ENCODE peak calls at places on chromosome 9, in ten cellular contexts. One of them, this sample, is unnamed.

GRCh38 chr9:37398464-37399025 is 24.0 kb upstream of the GRHPR start:
- DNase-seq in cardiac muscle cell: no peak
- DNase-seq in activated CD4-positive, alpha-beta memory T cell treated with anti-CD3 and anti-CD28 coated beads, Interleukin-2, amount 10 ng/mL, durations not matched to agents 7 days and 5 days: no peak
- DNase-seq in activated T-helper 9 cell treated with anti-CD3 and anti-CD28 coated beads, Interleukin-2, amount 50 U/mL, for 16 hours: no peak
- DNase-seq in activated T-cell treated with anti-CD3 and anti-CD28 coated beads, Interleukin-2, amount 50 U/mL, for 72 hours: no peak
- DNase-seq in dermis blood vessel endothelial cell: no peak
- DNase-seq in heart left ventricle: no peak
- DNase-seq in left colon: no peak
- DNase-seq in endothelial cell: no peak
- DNase-seq in naive thymus-derived CD4-positive, alpha-beta T cell: no peak
- DNase-seq in this sample: no peak

GRCh38 chr9:97527626-97528528 is 26.4 kb downstream of the TMOD1 start:
- DNase-seq in dermis blood vessel endothelial cell: no peak
- DNase-seq in activated T-helper 9 cell treated with anti-CD3 and anti-CD28 coated beads, Interleukin-2, amount 50 U/mL, for 16 hours: no peak
- DNase-seq in heart left ventricle: no peak
- DNase-seq in activated T-cell treated with anti-CD3 and anti-CD28 coated beads, Interleukin-2, amount 50 U/mL, for 72 hours: no peak
- DNase-seq in naive thymus-derived CD4-positive, alpha-beta T cell: no peak
- DNase-seq in endothelial cell: no peak
- DNase-seq in left colon: no peak
- DNase-seq in activated CD4-positive, alpha-beta memory T cell treated with anti-CD3 and anti-CD28 coated beads, Interleukin-2, amount 10 ng/mL, durations not matched to agents 7 days and 5 days: no peak
- DNase-seq in cardiac muscle cell: no peak
- DNase-seq in this sample: no peak

GRCh38 chr9:134473353-134474057 is 147.2 kb downstream of the RXRA start:
- DNase-seq in activated CD4-positive, alpha-beta memory T cell treated with anti-CD3 and anti-CD28 coated beads, Interleukin-2, amount 10 ng/mL, durations not matched to agents 7 days and 5 days: no peak
- DNase-seq in cardiac muscle cell: no peak
- DNase-seq in heart left ventricle: no peak
- DNase-seq in activated T-cell treated with anti-CD3 and anti-CD28 coated beads, Interleukin-2, amount 50 U/mL, for 72 hours: no peak
- DNase-seq in dermis blood vessel endothelial cell: no peak
- DNase-seq in left colon: no peak
- DNase-seq in activated T-helper 9 cell treated with anti-CD3 and anti-CD28 coated beads, Interleukin-2, amount 50 U/mL, for 16 hours: no peak
- DNase-seq in endothelial cell: no peak
- DNase-seq in naive thymus-derived CD4-positive, alpha-beta T cell: no peak
- DNase-seq in this sample: peak; percentile 48

GRCh38 chr9:72294952-72295351 is 70.1 kb downstream of the ZFAND5 start:
- DNase-seq in heart left ventricle: no peak
- DNase-seq in activated T-helper 9 cell treated with anti-CD3 and anti-CD28 coated beads, Interleukin-2, amount 50 U/mL, for 16 hours: no peak
- DNase-seq in dermis blood vessel endothelial cell: no peak
- DNase-seq in left colon: peak; percentile 35
- DNase-seq in activated CD4-positive, alpha-beta memory T cell treated with anti-CD3 and anti-CD28 coated beads, Interleukin-2, amount 10 ng/mL, durations not matched to agents 7 days and 5 days: no peak
- DNase-seq in endothelial cell: no peak
- DNase-seq in activated T-cell treated with anti-CD3 and anti-CD28 coated beads, Interleukin-2, amount 50 U/mL, for 72 hours: no peak
- DNase-seq in naive thymus-derived CD4-positive, alpha-beta T cell: no peak
- DNase-seq in cardiac muscle cell: peak; percentile 65
- DNase-seq in this sample: peak; percentile 47

GRCh38 chr9:99000480-99001395 is 57.0 kb downstream of the COL15A1 start:
- DNase-seq in naive thymus-derived CD4-positive, alpha-beta T cell: peak; percentile 64
- DNase-seq in cardiac muscle cell: peak; percentile 88
- DNase-seq in heart left ventricle: no peak
- DNase-seq in activated T-cell treated with anti-CD3 and anti-CD28 coated beads, Interleukin-2, amount 50 U/mL, for 72 hours: peak; percentile 55
- DNase-seq in activated CD4-positive, alpha-beta memory T cell treated with anti-CD3 and anti-CD28 coated beads, Interleukin-2, amount 10 ng/mL, durations not matched to agents 7 days and 5 days: peak; percentile 70
- DNase-seq in activated T-helper 9 cell treated with anti-CD3 and anti-CD28 coated beads, Interleukin-2, amount 50 U/mL, for 16 hours: peak; percentile 26
- DNase-seq in dermis blood vessel endothelial cell: peak; percentile 82
- DNase-seq in endothelial cell: peak; percentile 56
- DNase-seq in left colon: peak; percentile 70
- DNase-seq in this sample: peak; percentile 72

GRCh38 chr9:104553261-104553660 is 15.7 kb upstream of the OR13C8 start:
- DNase-seq in heart left ventricle: no peak
- DNase-seq in activated T-cell treated with anti-CD3 and anti-CD28 coated beads, Interleukin-2, amount 50 U/mL, for 72 hours: no peak
- DNase-seq in endothelial cell: no peak
- DNase-seq in naive thymus-derived CD4-positive, alpha-beta T cell: no peak
- DNase-seq in activated CD4-positive, alpha-beta memory T cell treated with anti-CD3 and anti-CD28 coated beads, Interleukin-2, amount 10 ng/mL, durations not matched to agents 7 days and 5 days: no peak
- DNase-seq in activated T-helper 9 cell treated with anti-CD3 and anti-CD28 coated beads, Interleukin-2, amount 50 U/mL, for 16 hours: no peak
- DNase-seq in left colon: no peak
- DNase-seq in dermis blood vessel endothelial cell: no peak
- DNase-seq in cardiac muscle cell: no peak
- DNase-seq in this sample: no peak

GRCh38 chr9:16100596-16101091 is 547.8 kb downstream of the CCDC171 start:
- DNase-seq in activated T-cell treated with anti-CD3 and anti-CD28 coated beads, Interleukin-2, amount 50 U/mL, for 72 hours: no peak
- DNase-seq in cardiac muscle cell: peak; percentile 95
- DNase-seq in activated T-helper 9 cell treated with anti-CD3 and anti-CD28 coated beads, Interleukin-2, amount 50 U/mL, for 16 hours: no peak
- DNase-seq in heart left ventricle: peak; percentile 70
- DNase-seq in naive thymus-derived CD4-positive, alpha-beta T cell: no peak
- DNase-seq in left colon: peak; percentile 11
- DNase-seq in activated CD4-positive, alpha-beta memory T cell treated with anti-CD3 and anti-CD28 coated beads, Interleukin-2, amount 10 ng/mL, durations not matched to agents 7 days and 5 days: no peak
- DNase-seq in endothelial cell: no peak
- DNase-seq in dermis blood vessel endothelial cell: no peak
- DNase-seq in this sample: peak; percentile 32

GRCh38 chr9:89508951-89509607 is 11.2 kb upstream of the SEMA4D start:
- DNase-seq in dermis blood vessel endothelial cell: no peak
- DNase-seq in cardiac muscle cell: no peak
- DNase-seq in left colon: no peak
- DNase-seq in naive thymus-derived CD4-positive, alpha-beta T cell: no peak
- DNase-seq in activated T-cell treated with anti-CD3 and anti-CD28 coated beads, Interleukin-2, amount 50 U/mL, for 72 hours: no peak
- DNase-seq in activated T-helper 9 cell treated with anti-CD3 and anti-CD28 coated beads, Interleukin-2, amount 50 U/mL, for 16 hours: no peak
- DNase-seq in heart left ventricle: no peak
- DNase-seq in endothelial cell: no peak
- DNase-seq in activated CD4-positive, alpha-beta memory T cell treated with anti-CD3 and anti-CD28 coated beads, Interleukin-2, amount 10 ng/mL, durations not matched to agents 7 days and 5 days: no peak
- DNase-seq in this sample: no peak

GRCh38 chr9:136826703-136827582 is 15.3 kb upstream of the AJM1 start:
- DNase-seq in heart left ventricle: peak; percentile 14
- DNase-seq in endothelial cell: no peak
- DNase-seq in activated CD4-positive, alpha-beta memory T cell treated with anti-CD3 and anti-CD28 coated beads, Interleukin-2, amount 10 ng/mL, durations not matched to agents 7 days and 5 days: no peak
- DNase-seq in left colon: no peak
- DNase-seq in activated T-helper 9 cell treated with anti-CD3 and anti-CD28 coated beads, Interleukin-2, amount 50 U/mL, for 16 hours: no peak
- DNase-seq in activated T-cell treated with anti-CD3 and anti-CD28 coated beads, Interleukin-2, amount 50 U/mL, for 72 hours: no peak
- DNase-seq in dermis blood vessel endothelial cell: no peak
- DNase-seq in cardiac muscle cell: no peak
- DNase-seq in naive thymus-derived CD4-positive, alpha-beta T cell: no peak
- DNase-seq in this sample: no peak

GRCh38 chr9:12774861-12775367 is at the start of gene LURAP1L:
- DNase-seq in naive thymus-derived CD4-positive, alpha-beta T cell: no peak
- DNase-seq in activated CD4-positive, alpha-beta memory T cell treated with anti-CD3 and anti-CD28 coated beads, Interleukin-2, amount 10 ng/mL, durations not matched to agents 7 days and 5 days: no peak
- DNase-seq in left colon: peak; percentile 35
- DNase-seq in activated T-cell treated with anti-CD3 and anti-CD28 coated beads, Interleukin-2, amount 50 U/mL, for 72 hours: no peak
- DNase-seq in activated T-helper 9 cell treated with anti-CD3 and anti-CD28 coated beads, Interleukin-2, amount 50 U/mL, for 16 hours: no peak
- DNase-seq in dermis blood vessel endothelial cell: peak; percentile 81
- DNase-seq in heart left ventricle: peak; percentile 53
- DNase-seq in cardiac muscle cell: peak; percentile 80
- DNase-seq in endothelial cell: peak; percentile 10
- DNase-seq in this sample: peak; percentile 68

GRCh38 chr9:16368425-16369087 is 501.9 kb downstream of the BNC2 start:
- DNase-seq in cardiac muscle cell: no peak
- DNase-seq in activated T-cell treated with anti-CD3 and anti-CD28 coated beads, Interleukin-2, amount 50 U/mL, for 72 hours: no peak
- DNase-seq in naive thymus-derived CD4-positive, alpha-beta T cell: no peak
- DNase-seq in left colon: no peak
- DNase-seq in activated CD4-positive, alpha-beta memory T cell treated with anti-CD3 and anti-CD28 coated beads, Interleukin-2, amount 10 ng/mL, durations not matched to agents 7 days and 5 days: no peak
- DNase-seq in heart left ventricle: no peak
- DNase-seq in endothelial cell: no peak
- DNase-seq in dermis blood vessel endothelial cell: peak; percentile 53
- DNase-seq in activated T-helper 9 cell treated with anti-CD3 and anti-CD28 coated beads, Interleukin-2, amount 50 U/mL, for 16 hours: no peak
- DNase-seq in this sample: no peak

GRCh38 chr9:115158666-115159481 is 40.9 kb upstream of the TNC start:
- DNase-seq in cardiac muscle cell: peak; percentile 37
- DNase-seq in heart left ventricle: no peak
- DNase-seq in endothelial cell: no peak
- DNase-seq in dermis blood vessel endothelial cell: no peak
- DNase-seq in activated T-helper 9 cell treated with anti-CD3 and anti-CD28 coated beads, Interleukin-2, amount 50 U/mL, for 16 hours: no peak
- DNase-seq in activated CD4-positive, alpha-beta memory T cell treated with anti-CD3 and anti-CD28 coated beads, Interleukin-2, amount 10 ng/mL, durations not matched to agents 7 days and 5 days: no peak
- DNase-seq in left colon: no peak
- DNase-seq in naive thymus-derived CD4-positive, alpha-beta T cell: no peak
- DNase-seq in activated T-cell treated with anti-CD3 and anti-CD28 coated beads, Interleukin-2, amount 50 U/mL, for 72 hours: no peak
- DNase-seq in this sample: no peak

GRCh38 chr9:107394264-107394663 is 95.3 kb downstream of the KLF4 start:
- DNase-seq in endothelial cell: no peak
- DNase-seq in naive thymus-derived CD4-positive, alpha-beta T cell: no peak
- DNase-seq in dermis blood vessel endothelial cell: no peak
- DNase-seq in activated T-cell treated with anti-CD3 and anti-CD28 coated beads, Interleukin-2, amount 50 U/mL, for 72 hours: no peak
- DNase-seq in cardiac muscle cell: peak; percentile 42
- DNase-seq in activated CD4-positive, alpha-beta memory T cell treated with anti-CD3 and anti-CD28 coated beads, Interleukin-2, amount 10 ng/mL, durations not matched to agents 7 days and 5 days: no peak
- DNase-seq in left colon: no peak
- DNase-seq in activated T-helper 9 cell treated with anti-CD3 and anti-CD28 coated beads, Interleukin-2, amount 50 U/mL, for 16 hours: no peak
- DNase-seq in heart left ventricle: no peak
- DNase-seq in this sample: no peak

GRCh38 chr9:89639367-89639795 is 34.6 kb downstream of the GADD45G start:
- DNase-seq in endothelial cell: no peak
- DNase-seq in heart left ventricle: peak; percentile 76
- DNase-seq in dermis blood vessel endothelial cell: peak; percentile 20
- DNase-seq in naive thymus-derived CD4-positive, alpha-beta T cell: no peak
- DNase-seq in cardiac muscle cell: peak; percentile 50
- DNase-seq in activated CD4-positive, alpha-beta memory T cell treated with anti-CD3 and anti-CD28 coated beads, Interleukin-2, amount 10 ng/mL, durations not matched to agents 7 days and 5 days: no peak
- DNase-seq in activated T-helper 9 cell treated with anti-CD3 and anti-CD28 coated beads, Interleukin-2, amount 50 U/mL, for 16 hours: no peak
- DNase-seq in left colon: no peak
- DNase-seq in activated T-cell treated with anti-CD3 and anti-CD28 coated beads, Interleukin-2, amount 50 U/mL, for 72 hours: no peak
- DNase-seq in this sample: no peak

GRCh38 chr9:98222885-98223640 is 30.6 kb upstream of the CORO2A start:
- DNase-seq in activated T-helper 9 cell treated with anti-CD3 and anti-CD28 coated beads, Interleukin-2, amount 50 U/mL, for 16 hours: no peak
- DNase-seq in heart left ventricle: no peak
- DNase-seq in cardiac muscle cell: peak; percentile 98
- DNase-seq in endothelial cell: no peak
- DNase-seq in activated CD4-positive, alpha-beta memory T cell treated with anti-CD3 and anti-CD28 coated beads, Interleukin-2, amount 10 ng/mL, durations not matched to agents 7 days and 5 days: no peak
- DNase-seq in activated T-cell treated with anti-CD3 and anti-CD28 coated beads, Interleukin-2, amount 50 U/mL, for 72 hours: no peak
- DNase-seq in dermis blood vessel endothelial cell: peak; percentile 67
- DNase-seq in left colon: no peak
- DNase-seq in naive thymus-derived CD4-positive, alpha-beta T cell: no peak
- DNase-seq in this sample: no peak

GRCh38 chr9:32431940-32432555 is 47.6 kb downstream of the ACO1 start:
- DNase-seq in endothelial cell: peak; percentile 57
- DNase-seq in left colon: peak; percentile 58
- DNase-seq in activated T-cell treated with anti-CD3 and anti-CD28 coated beads, Interleukin-2, amount 50 U/mL, for 72 hours: peak; percentile 31
- DNase-seq in naive thymus-derived CD4-positive, alpha-beta T cell: peak; percentile 18
- DNase-seq in heart left ventricle: peak; percentile 39
- DNase-seq in activated CD4-positive, alpha-beta memory T cell treated with anti-CD3 and anti-CD28 coated beads, Interleukin-2, amount 10 ng/mL, durations not matched to agents 7 days and 5 days: peak; percentile 22
- DNase-seq in activated T-helper 9 cell treated with anti-CD3 and anti-CD28 coated beads, Interleukin-2, amount 50 U/mL, for 16 hours: peak; percentile 6
- DNase-seq in dermis blood vessel endothelial cell: peak; percentile 78
- DNase-seq in cardiac muscle cell: peak; percentile 66
- DNase-seq in this sample: no peak

GRCh38 chr9:129989362-129989708 is 53.7 kb downstream of the FNBP1 start:
- DNase-seq in activated CD4-positive, alpha-beta memory T cell treated with anti-CD3 and anti-CD28 coated beads, Interleukin-2, amount 10 ng/mL, durations not matched to agents 7 days and 5 days: no peak
- DNase-seq in activated T-helper 9 cell treated with anti-CD3 and anti-CD28 coated beads, Interleukin-2, amount 50 U/mL, for 16 hours: no peak
- DNase-seq in dermis blood vessel endothelial cell: no peak
- DNase-seq in heart left ventricle: no peak
- DNase-seq in naive thymus-derived CD4-positive, alpha-beta T cell: no peak
- DNase-seq in endothelial cell: no peak
- DNase-seq in cardiac muscle cell: no peak
- DNase-seq in left colon: no peak
- DNase-seq in activated T-cell treated with anti-CD3 and anti-CD28 coated beads, Interleukin-2, amount 50 U/mL, for 72 hours: no peak
- DNase-seq in this sample: no peak

GRCh38 chr9:28135571-28135970 is 562.3 kb upstream of the C9orf72 start:
- DNase-seq in cardiac muscle cell: no peak
- DNase-seq in endothelial cell: no peak
- DNase-seq in naive thymus-derived CD4-positive, alpha-beta T cell: no peak
- DNase-seq in dermis blood vessel endothelial cell: no peak
- DNase-seq in activated T-helper 9 cell treated with anti-CD3 and anti-CD28 coated beads, Interleukin-2, amount 50 U/mL, for 16 hours: no peak
- DNase-seq in heart left ventricle: no peak
- DNase-seq in activated T-cell treated with anti-CD3 and anti-CD28 coated beads, Interleukin-2, amount 50 U/mL, for 72 hours: no peak
- DNase-seq in activated CD4-positive, alpha-beta memory T cell treated with anti-CD3 and anti-CD28 coated beads, Interleukin-2, amount 10 ng/mL, durations not matched to agents 7 days and 5 days: no peak
- DNase-seq in left colon: no peak
- DNase-seq in this sample: no peak

GRCh38 chr9:34403554-34404380 is 27.1 kb upstream of the MYORG start:
- DNase-seq in heart left ventricle: peak; percentile 66
- DNase-seq in activated T-cell treated with anti-CD3 and anti-CD28 coated beads, Interleukin-2, amount 50 U/mL, for 72 hours: peak; percentile 55
- DNase-seq in activated T-helper 9 cell treated with anti-CD3 and anti-CD28 coated beads, Interleukin-2, amount 50 U/mL, for 16 hours: peak; percentile 19
- DNase-seq in cardiac muscle cell: peak; percentile 70
- DNase-seq in left colon: peak; percentile 69
- DNase-seq in endothelial cell: peak; percentile 80
- DNase-seq in dermis blood vessel endothelial cell: peak; percentile 82
- DNase-seq in activated CD4-positive, alpha-beta memory T cell treated with anti-CD3 and anti-CD28 coated beads, Interleukin-2, amount 10 ng/mL, durations not matched to agents 7 days and 5 days: peak; percentile 56
- DNase-seq in naive thymus-derived CD4-positive, alpha-beta T cell: peak; percentile 33
- DNase-seq in this sample: peak; percentile 75

GRCh38 chr9:5892456-5893133 is 1.9 kb downstream of the MLANA start:
- DNase-seq in activated T-helper 9 cell treated with anti-CD3 and anti-CD28 coated beads, Interleukin-2, amount 50 U/mL, for 16 hours: no peak
- DNase-seq in dermis blood vessel endothelial cell: peak; percentile 27
- DNase-seq in heart left ventricle: no peak
- DNase-seq in left colon: no peak
- DNase-seq in activated CD4-positive, alpha-beta memory T cell treated with anti-CD3 and anti-CD28 coated beads, Interleukin-2, amount 10 ng/mL, durations not matched to agents 7 days and 5 days: no peak
- DNase-seq in cardiac muscle cell: no peak
- DNase-seq in naive thymus-derived CD4-positive, alpha-beta T cell: no peak
- DNase-seq in endothelial cell: no peak
- DNase-seq in activated T-cell treated with anti-CD3 and anti-CD28 coated beads, Interleukin-2, amount 50 U/mL, for 72 hours: no peak
- DNase-seq in this sample: no peak

GRCh38 chr9:70093944-70094343 is 50.3 kb downstream of the MAMDC2 start:
- DNase-seq in dermis blood vessel endothelial cell: no peak
- DNase-seq in activated T-cell treated with anti-CD3 and anti-CD28 coated beads, Interleukin-2, amount 50 U/mL, for 72 hours: no peak
- DNase-seq in left colon: no peak
- DNase-seq in endothelial cell: no peak
- DNase-seq in cardiac muscle cell: no peak
- DNase-seq in naive thymus-derived CD4-positive, alpha-beta T cell: no peak
- DNase-seq in activated CD4-positive, alpha-beta memory T cell treated with anti-CD3 and anti-CD28 coated beads, Interleukin-2, amount 10 ng/mL, durations not matched to agents 7 days and 5 days: no peak
- DNase-seq in heart left ventricle: no peak
- DNase-seq in activated T-helper 9 cell treated with anti-CD3 and anti-CD28 coated beads, Interleukin-2, amount 50 U/mL, for 16 hours: no peak
- DNase-seq in this sample: no peak

GRCh38 chr9:134396825-134397224 is 70.6 kb downstream of the RXRA start:
- DNase-seq in activated T-cell treated with anti-CD3 and anti-CD28 coated beads, Interleukin-2, amount 50 U/mL, for 72 hours: peak; percentile 65
- DNase-seq in activated CD4-positive, alpha-beta memory T cell treated with anti-CD3 and anti-CD28 coated beads, Interleukin-2, amount 10 ng/mL, durations not matched to agents 7 days and 5 days: peak; percentile 66
- DNase-seq in activated T-helper 9 cell treated with anti-CD3 and anti-CD28 coated beads, Interleukin-2, amount 50 U/mL, for 16 hours: peak; percentile 44
- DNase-seq in cardiac muscle cell: no peak
- DNase-seq in heart left ventricle: no peak
- DNase-seq in naive thymus-derived CD4-positive, alpha-beta T cell: peak; percentile 66
- DNase-seq in left colon: no peak
- DNase-seq in endothelial cell: peak; percentile 48
- DNase-seq in dermis blood vessel endothelial cell: peak; percentile 49
- DNase-seq in this sample: no peak

GRCh38 chr9:92963831-92964606 is 16.7 kb downstream of the FGD3 start:
- DNase-seq in activated T-helper 9 cell treated with anti-CD3 and anti-CD28 coated beads, Interleukin-2, amount 50 U/mL, for 16 hours: peak; percentile 53
- DNase-seq in dermis blood vessel endothelial cell: no peak
- DNase-seq in heart left ventricle: peak; percentile 43
- DNase-seq in cardiac muscle cell: no peak
- DNase-seq in naive thymus-derived CD4-positive, alpha-beta T cell: peak; percentile 93
- DNase-seq in activated T-cell treated with anti-CD3 and anti-CD28 coated beads, Interleukin-2, amount 50 U/mL, for 72 hours: peak; percentile 79
- DNase-seq in left colon: peak; percentile 55
- DNase-seq in endothelial cell: no peak
- DNase-seq in activated CD4-positive, alpha-beta memory T cell treated with anti-CD3 and anti-CD28 coated beads, Interleukin-2, amount 10 ng/mL, durations not matched to agents 7 days and 5 days: peak; percentile 84
- DNase-seq in this sample: peak; percentile 75

GRCh38 chr9:111178361-111179043 is 140.2 kb upstream of the LPAR1 start:
- DNase-seq in heart left ventricle: no peak
- DNase-seq in endothelial cell: no peak
- DNase-seq in dermis blood vessel endothelial cell: no peak
- DNase-seq in left colon: no peak
- DNase-seq in activated CD4-positive, alpha-beta memory T cell treated with anti-CD3 and anti-CD28 coated beads, Interleukin-2, amount 10 ng/mL, durations not matched to agents 7 days and 5 days: no peak
- DNase-seq in activated T-helper 9 cell treated with anti-CD3 and anti-CD28 coated beads, Interleukin-2, amount 50 U/mL, for 16 hours: no peak
- DNase-seq in activated T-cell treated with anti-CD3 and anti-CD28 coated beads, Interleukin-2, amount 50 U/mL, for 72 hours: no peak
- DNase-seq in naive thymus-derived CD4-positive, alpha-beta T cell: no peak
- DNase-seq in cardiac muscle cell: peak; percentile 47
- DNase-seq in this sample: no peak

GRCh38 chr9:126615251-126615790 is 1.6 kb downstream of the LMX1B start:
- DNase-seq in left colon: peak; percentile 32
- DNase-seq in activated T-helper 9 cell treated with anti-CD3 and anti-CD28 coated beads, Interleukin-2, amount 50 U/mL, for 16 hours: no peak
- DNase-seq in endothelial cell: peak; percentile 51
- DNase-seq in naive thymus-derived CD4-positive, alpha-beta T cell: no peak
- DNase-seq in heart left ventricle: peak; percentile 43
- DNase-seq in activated CD4-positive, alpha-beta memory T cell treated with anti-CD3 and anti-CD28 coated beads, Interleukin-2, amount 10 ng/mL, durations not matched to agents 7 days and 5 days: peak; percentile 60
- DNase-seq in activated T-cell treated with anti-CD3 and anti-CD28 coated beads, Interleukin-2, amount 50 U/mL, for 72 hours: peak; percentile 47
- DNase-seq in dermis blood vessel endothelial cell: peak; percentile 52
- DNase-seq in cardiac muscle cell: peak; percentile 55
- DNase-seq in this sample: peak; percentile 49

GRCh38 chr9:70495514-70495913 is 81.1 kb upstream of the KLF9 start:
- DNase-seq in naive thymus-derived CD4-positive, alpha-beta T cell: no peak
- DNase-seq in activated T-cell treated with anti-CD3 and anti-CD28 coated beads, Interleukin-2, amount 50 U/mL, for 72 hours: no peak
- DNase-seq in cardiac muscle cell: no peak
- DNase-seq in dermis blood vessel endothelial cell: no peak
- DNase-seq in left colon: no peak
- DNase-seq in activated CD4-positive, alpha-beta memory T cell treated with anti-CD3 and anti-CD28 coated beads, Interleukin-2, amount 10 ng/mL, durations not matched to agents 7 days and 5 days: no peak
- DNase-seq in heart left ventricle: no peak
- DNase-seq in activated T-helper 9 cell treated with anti-CD3 and anti-CD28 coated beads, Interleukin-2, amount 50 U/mL, for 16 hours: no peak
- DNase-seq in endothelial cell: no peak
- DNase-seq in this sample: no peak

GRCh38 chr9:15468113-15468512 is 42.7 kb downstream of the PSIP1 start:
- DNase-seq in heart left ventricle: no peak
- DNase-seq in cardiac muscle cell: no peak
- DNase-seq in activated T-helper 9 cell treated with anti-CD3 and anti-CD28 coated beads, Interleukin-2, amount 50 U/mL, for 16 hours: no peak
- DNase-seq in naive thymus-derived CD4-positive, alpha-beta T cell: no peak
- DNase-seq in endothelial cell: no peak
- DNase-seq in dermis blood vessel endothelial cell: no peak
- DNase-seq in activated CD4-positive, alpha-beta memory T cell treated with anti-CD3 and anti-CD28 coated beads, Interleukin-2, amount 10 ng/mL, durations not matched to agents 7 days and 5 days: no peak
- DNase-seq in left colon: no peak
- DNase-seq in activated T-cell treated with anti-CD3 and anti-CD28 coated beads, Interleukin-2, amount 50 U/mL, for 72 hours: no peak
- DNase-seq in this sample: no peak

GRCh38 chr9:91197232-91198181 is 164.2 kb downstream of the AUH start:
- DNase-seq in heart left ventricle: peak; percentile 54
- DNase-seq in endothelial cell: no peak
- DNase-seq in activated T-helper 9 cell treated with anti-CD3 and anti-CD28 coated beads, Interleukin-2, amount 50 U/mL, for 16 hours: no peak
- DNase-seq in naive thymus-derived CD4-positive, alpha-beta T cell: no peak
- DNase-seq in cardiac muscle cell: peak; percentile 98
- DNase-seq in activated CD4-positive, alpha-beta memory T cell treated with anti-CD3 and anti-CD28 coated beads, Interleukin-2, amount 10 ng/mL, durations not matched to agents 7 days and 5 days: no peak
- DNase-seq in dermis blood vessel endothelial cell: no peak
- DNase-seq in left colon: peak; percentile 68
- DNase-seq in activated T-cell treated with anti-CD3 and anti-CD28 coated beads, Interleukin-2, amount 50 U/mL, for 72 hours: no peak
- DNase-seq in this sample: no peak

This sample was measured in mucosa of descending colon.